ENCODE peak calls at places on chromosomes 16 and 17, in eight cellular contexts. F is uterus, Z is H9, N is GM10248, P is HFF-Myc, C is upper lobe of right lung, E is sigmoid colon, V is IMR-90. U is an unnamed sample.
A peak's percentile ranks its signal among the peaks of the same experiment; 100 is the strongest.

GRCh38 chr17:5832886-5833285 is 237.3 kb upstream of the WSCD1 start:
- DNase-seq in F (no peak), Z (peak; percentile 29), N (no peak), P (peak; percentile 68), C (no peak), E (no peak), V (peak; percentile 83), U (peak; percentile 78)

GRCh38 chr17:9880582-9880999 is 24.5 kb downstream of the RCVRN start:
- DNase-seq in F (no peak), Z (no peak), N (peak; percentile 45), P (no peak), C (no peak), E (no peak), V (no peak), U (peak; percentile 86)

GRCh38 chr17:15409721-15410247 is 57.6 kb downstream of the CDRT4 start:
- DNase-seq in F (peak; percentile 50), Z (no peak), N (no peak), P (peak; percentile 59), C (no peak), E (peak; percentile 83), V (peak; percentile 98), U (peak; percentile 42)

GRCh38 chr17:6082335-6082734 is 12.2 kb downstream of the WSCD1 start:
- DNase-seq in F (no peak), Z (no peak), N (no peak), P (no peak), C (no peak), E (no peak), V (no peak), U (no peak)

GRCh38 chr17:19647697-19648474 is 665 bp upstream of the ALDH3A2 start:
- DNase-seq in F (peak; percentile 76), Z (peak; percentile 80), N (peak; percentile 46), P (no peak), C (peak; percentile 86), E (peak; percentile 90), V (peak; percentile 54), U (peak; percentile 50)

GRCh38 chr17:82050761-82051641 is 610 bp downstream of the RFNG start:
- DNase-seq in F (no peak), Z (no peak), N (no peak), P (no peak), C (no peak), E (no peak), V (no peak), U (no peak)

GRCh38 chr16:52451971-52452421 is 94.9 kb downstream of the TOX3 start:
- DNase-seq in F (no peak), Z (no peak), N (no peak), P (no peak), C (no peak), E (no peak), V (no peak), U (no peak)

GRCh38 chr17:53655591-53655990 is 167.1 kb upstream of the KIF2B start:
- DNase-seq in F (no peak), Z (no peak), N (no peak), P (no peak), C (no peak), E (no peak), V (peak; percentile 25), U (peak; percentile 3)

GRCh38 chr16:57191056-57191536 is 5.0 kb downstream of the RSPRY1 start:
- DNase-seq in F (no peak), Z (no peak), N (no peak), P (no peak), C (no peak), E (no peak), V (peak; percentile 65), U (peak; percentile 19)

GRCh38 chr16:80027007-80027965 is 426.7 kb upstream of the MAF start:
- DNase-seq in F (peak; percentile 22), Z (peak; percentile 84), N (peak; percentile 5), P (peak; percentile 80), C (peak; percentile 63), E (peak; percentile 80), V (peak; percentile 72), U (peak; percentile 98)

GRCh38 chr17:68048996-68049395 is 13.5 kb downstream of the KPNA2 start:
- DNase-seq in F (no peak), Z (peak; percentile 66), N (no peak), P (no peak), C (no peak), E (no peak), V (no peak), U (no peak)

GRCh38 chr17:12492450-12492849 is 173.2 kb upstream of the MYOCD start:
- DNase-seq in F (no peak), Z (no peak), N (no peak), P (no peak), C (no peak), E (no peak), V (peak; percentile 95), U (no peak)

GRCh38 chr17:12421646-12422306 is 243.9 kb upstream of the MYOCD start:
- DNase-seq in F (no peak), Z (no peak), N (peak; percentile 40), P (no peak), C (no peak), E (no peak), V (peak; percentile 66), U (no peak)

GRCh38 chr17:83125515-83126274 is 46.3 kb downstream of the METRNL start:
- DNase-seq in F (no peak), Z (peak; percentile 30), N (no peak), P (no peak), C (peak; percentile 78), E (peak; percentile 78), V (no peak), U (peak; percentile 21)

GRCh38 chr16:13049688-13050087 is 148.3 kb downstream of the SHISA9 start:
- DNase-seq in F (no peak), Z (no peak), N (no peak), P (no peak), C (no peak), E (no peak), V (no peak), U (no peak)

GRCh38 chr17:79933863-79934652 is 94.8 kb upstream of the CBX4 start:
- DNase-seq in F (no peak), Z (no peak), N (no peak), P (no peak), C (no peak), E (no peak), V (peak; percentile 26), U (no peak)

GRCh38 chr17:73069846-73070245 is 22.6 kb downstream of the SLC39A11 start:
- DNase-seq in F (no peak), Z (no peak), N (no peak), P (no peak), C (no peak), E (no peak), V (no peak), U (no peak)

GRCh38 chr16:21645261-21645721 is 7.1 kb downstream of the IGSF6 start:
- DNase-seq in F (no peak), Z (no peak), N (peak; percentile 60), P (no peak), C (no peak), E (no peak), V (peak; percentile 43), U (no peak)

GRCh38 chr17:39598047-39598481 is 9.7 kb downstream of the NEUROD2 start:
- DNase-seq in F (no peak), Z (no peak), N (no peak), P (no peak), C (no peak), E (no peak), V (no peak), U (no peak)

GRCh38 chr16:1539720-1540555 is 6.5 kb downstream of the TMEM204 start:
- DNase-seq in F (no peak), Z (no peak), N (no peak), P (no peak), C (no peak), E (no peak), V (no peak), U (no peak)

GRCh38 chr16:1537138-1537577 is 3.7 kb downstream of the TMEM204 start:
- DNase-seq in F (no peak), Z (no peak), N (no peak), P (no peak), C (peak; percentile 62), E (no peak), V (no peak), U (no peak)

GRCh38 chr16:1540556-1540855 is 7.0 kb downstream of the TMEM204 start:
- DNase-seq in F (no peak), Z (no peak), N (no peak), P (no peak), C (no peak), E (no peak), V (no peak), U (no peak)

GRCh38 chr16:1537763-1538289 is 4.4 kb downstream of the TMEM204 start:
- DNase-seq in F (no peak), Z (no peak), N (no peak), P (no peak), C (no peak), E (no peak), V (no peak), U (no peak)

GRCh38 chr16:1538804-1539520 is 5.5 kb downstream of the TMEM204 start:
- DNase-seq in F (no peak), Z (peak; percentile 65), N (no peak), P (no peak), C (no peak), E (no peak), V (no peak), U (no peak)
- TF ChIP-seq CTCF in F (no peak), Z (peak; percentile 57), N (no peak), P (peak; percentile 23), C (no peak), E (no peak), V (no peak), U (no peak)

GRCh38 chr17:58232707-58233156 is 5.7 kb upstream of the LPO start:
- DNase-seq in F (no peak), Z (peak; percentile 72), N (peak; percentile 76), P (peak; percentile 20), C (peak; percentile 70), E (no peak), V (peak; percentile 97), U (no peak)
- TF ChIP-seq CTCF in F (no peak), Z (no peak), N (no peak), P (no peak), C (no peak), E (no peak), V (no peak), U (no peak)

DNA sequence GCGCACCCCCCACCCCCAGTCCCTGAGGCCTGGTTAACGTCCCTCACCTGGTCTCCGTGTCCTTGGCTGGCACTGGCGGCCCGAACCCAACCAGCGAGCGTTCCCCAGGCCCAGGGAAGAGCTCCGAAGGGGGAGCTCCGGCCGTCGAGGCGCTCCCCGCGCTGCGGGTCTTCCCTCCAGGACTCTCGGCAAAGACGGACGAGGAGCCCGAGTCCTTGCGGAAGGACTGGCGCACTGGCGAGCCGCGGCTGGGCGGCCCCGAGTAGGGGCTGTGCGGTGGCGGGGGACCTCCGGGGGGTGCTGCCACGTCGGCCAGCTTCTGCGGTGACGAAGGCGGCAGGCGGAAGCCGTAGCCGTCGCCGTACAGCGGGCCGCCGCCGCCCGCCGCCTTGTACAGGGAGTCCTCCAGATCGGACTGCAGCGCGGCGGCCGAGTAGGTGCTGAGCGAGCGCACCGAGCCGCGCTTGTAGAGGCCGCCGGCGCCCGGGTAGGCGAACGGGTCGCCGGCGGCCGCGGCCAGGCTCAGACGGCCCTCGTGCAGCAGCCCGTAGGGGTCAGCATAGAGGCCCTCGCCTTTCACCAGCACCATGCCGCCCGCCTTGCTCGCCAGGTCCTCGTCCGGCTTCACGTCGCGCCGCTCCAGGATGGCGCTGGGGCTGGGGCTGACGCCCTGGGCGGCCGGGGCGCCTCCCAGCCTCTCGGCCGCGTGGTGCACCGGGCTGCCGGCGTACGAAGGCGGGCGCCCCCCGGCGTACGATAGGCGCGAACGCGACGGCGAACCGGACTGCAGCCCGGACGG is 44.1 kb downstream of the SRCIN1 start:
- DNase-seq in F (no peak), Z (peak; percentile 73), N (no peak), P (no peak), C (no peak), E (no peak), V (no peak), U (no peak)
- TF ChIP-seq CTCF in F (no peak), Z (peak; percentile 53), N (no peak), P (no peak), C (no peak), E (no peak), V (no peak), U (no peak)

GRCh38 chr16:56041556-56042140 is 149.6 kb upstream of the GNAO1 start:
- DNase-seq in F (no peak), Z (peak; percentile 78), N (peak; percentile 33), P (no peak), C (no peak), E (no peak), V (no peak), U (peak; percentile 50)
- TF ChIP-seq CTCF in F (peak; percentile 24), Z (peak; percentile 76), N (peak; percentile 46), P (no peak), C (peak; percentile 35), E (no peak), V (peak; percentile 11), U (no peak)